ENCODE peak calls at places on chromosomes 3 and 15, in five cellular contexts. One of them, this sample, is unnamed.

GRCh38 chr3:13391308-13391707 is 28.8 kb downstream of the NUP210 start:
- DNase-seq in K562: peak
- DNase-seq in HepG2: no peak
- DNase-seq in SK-N-SH: no peak
- DNase-seq in HEK293T: no peak
- DNase-seq in this sample: no peak

GRCh38 chr15:60865507-60865906 is 363.6 kb downstream of the RORA start:
- DNase-seq in HepG2: no peak
- DNase-seq in HEK293T: no peak
- DNase-seq in K562: no peak
- DNase-seq in SK-N-SH: no peak
- DNase-seq in this sample: no peak

GRCh38 chr3:120101624-120102023 is 7.4 kb upstream of the GSK3B start:
- DNase-seq in SK-N-SH: no peak
- DNase-seq in K562: no peak
- DNase-seq in HepG2: no peak
- DNase-seq in HEK293T: no peak
- DNase-seq in this sample: no peak

GRCh38 chr3:162540421-162540820 is 1043.8 kb downstream of the OTOL1 start:
- DNase-seq in HepG2: no peak
- DNase-seq in K562: no peak
- DNase-seq in HEK293T: no peak
- DNase-seq in SK-N-SH: no peak
- DNase-seq in this sample: no peak

GRCh38 chr15:95375281-95375680 is 955.2 kb upstream of the NR2F2 start:
- DNase-seq in HepG2: no peak
- DNase-seq in K562: no peak
- DNase-seq in HEK293T: no peak
- DNase-seq in SK-N-SH: no peak
- DNase-seq in this sample: no peak

GRCh38 chr3:13623101-13623654 is 74.3 kb downstream of the FBLN2 start:
- DNase-seq in K562: peak
- DNase-seq in HEK293T: no peak
- DNase-seq in HepG2: peak
- DNase-seq in SK-N-SH: peak
- DNase-seq in this sample: no peak

GRCh38 chr3:128296469-128297251 is 143.4 kb downstream of the EEFSEC start:
- DNase-seq in HepG2: no peak
- DNase-seq in HEK293T: no peak
- DNase-seq in SK-N-SH: no peak
- DNase-seq in K562: no peak
- DNase-seq in this sample: no peak

GRCh38 chr3:87435926-87436630 is 159.7 kb upstream of the POU1F1 start:
- DNase-seq in K562: no peak
- DNase-seq in HEK293T: no peak
- DNase-seq in HepG2: no peak
- DNase-seq in SK-N-SH: no peak
- DNase-seq in this sample: no peak

GRCh38 chr15:79922512-79923067 is 25.8 kb upstream of the MTHFS start:
- DNase-seq in K562: no peak
- DNase-seq in HepG2: no peak
- DNase-seq in SK-N-SH: no peak
- DNase-seq in HEK293T: no peak
- DNase-seq in this sample: no peak

GRCh38 chr3:49899815-49900214 is 3.9 kb downstream of the MST1R start:
- DNase-seq in SK-N-SH: peak
- DNase-seq in HepG2: no peak
- DNase-seq in K562: peak
- DNase-seq in HEK293T: peak
- DNase-seq in this sample: no peak

GRCh38 chr3:124887177-124887995 is at the start of gene ITGB5:
- DNase-seq in K562: peak
- DNase-seq in HepG2: peak
- DNase-seq in HEK293T: peak
- DNase-seq in SK-N-SH: peak
- DNase-seq in this sample: no peak

GRCh38 chr3:44454258-44454657 is 23.2 kb downstream of the ZNF445 start:
- DNase-seq in HEK293T: no peak
- DNase-seq in K562: no peak
- DNase-seq in HepG2: no peak
- DNase-seq in SK-N-SH: no peak
- DNase-seq in this sample: no peak

GRCh38 chr3:177358968-177359600 is 161.8 kb upstream of the TBL1XR1 start:
- DNase-seq in SK-N-SH: peak
- DNase-seq in HEK293T: peak
- DNase-seq in K562: peak
- DNase-seq in HepG2: no peak
- DNase-seq in this sample: no peak

GRCh38 chr3:177364236-177364635 is 167.0 kb upstream of the TBL1XR1 start:
- DNase-seq in K562: no peak
- DNase-seq in SK-N-SH: no peak
- DNase-seq in HEK293T: no peak
- DNase-seq in HepG2: no peak
- DNase-seq in this sample: no peak

GRCh38 chr3:177359601-177360357 is 162.5 kb upstream of the TBL1XR1 start:
- DNase-seq in SK-N-SH: peak
- DNase-seq in K562: peak
- DNase-seq in HepG2: peak
- DNase-seq in HEK293T: peak
- DNase-seq in this sample: peak

GRCh38 chr3:177362646-177363045 is 165.4 kb upstream of the TBL1XR1 start:
- DNase-seq in HepG2: no peak
- DNase-seq in HEK293T: no peak
- DNase-seq in SK-N-SH: no peak
- DNase-seq in K562: no peak
- DNase-seq in this sample: no peak

GRCh38 chr3:177361042-177361938 is 164.0 kb upstream of the TBL1XR1 start:
- DNase-seq in HEK293T: no peak
- DNase-seq in HepG2: no peak
- DNase-seq in K562: no peak
- DNase-seq in SK-N-SH: no peak
- DNase-seq in this sample: no peak
- TF ChIP-seq FOXM1 in HEK293T: no peak
- TF ChIP-seq FOXM1 in HepG2: no peak
- TF ChIP-seq FOXM1 in K562: no peak
- TF ChIP-seq FOXM1 in SK-N-SH: no peak
- TF ChIP-seq FOXM1 in this sample: no peak

DNA sequence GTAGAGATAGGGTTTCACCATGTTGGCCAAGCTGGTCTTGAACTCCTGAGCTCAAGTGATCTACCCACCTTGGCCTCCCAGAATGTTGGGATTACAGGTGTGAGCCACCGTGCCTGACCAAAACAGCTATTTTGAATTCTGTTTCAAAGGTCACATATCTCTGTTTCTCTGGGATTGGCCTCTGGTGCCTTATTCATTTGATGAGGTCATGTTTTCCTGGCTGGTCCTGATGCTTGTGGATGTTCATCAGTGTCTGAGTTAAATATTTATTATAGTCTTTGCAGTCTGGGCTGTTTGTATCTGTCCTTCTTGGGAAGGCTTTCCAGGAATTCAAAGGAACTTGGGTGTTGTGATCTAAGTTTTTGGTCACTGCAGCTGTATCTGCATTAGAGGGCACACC is 5.1 kb downstream of the PATL2 start:
- DNase-seq in K562: no peak
- DNase-seq in HepG2: no peak
- DNase-seq in SK-N-SH: no peak
- DNase-seq in HEK293T: no peak
- DNase-seq in this sample: no peak
- TF ChIP-seq FOXM1 in K562: no peak
- TF ChIP-seq FOXM1 in HepG2: no peak
- TF ChIP-seq FOXM1 in SK-N-SH: no peak
- TF ChIP-seq FOXM1 in HEK293T: no peak
- TF ChIP-seq FOXM1 in this sample: no peak

GRCh38 chr3:102229062-102229655 is 205.7 kb upstream of the ZPLD1 start:
- DNase-seq in HepG2: peak
- DNase-seq in SK-N-SH: peak
- DNase-seq in HEK293T: peak
- DNase-seq in K562: peak
- DNase-seq in this sample: peak
- TF ChIP-seq FOXM1 in HepG2: no peak
- TF ChIP-seq FOXM1 in SK-N-SH: no peak
- TF ChIP-seq FOXM1 in HEK293T: no peak
- TF ChIP-seq FOXM1 in K562: no peak
- TF ChIP-seq FOXM1 in this sample: no peak

DNA sequence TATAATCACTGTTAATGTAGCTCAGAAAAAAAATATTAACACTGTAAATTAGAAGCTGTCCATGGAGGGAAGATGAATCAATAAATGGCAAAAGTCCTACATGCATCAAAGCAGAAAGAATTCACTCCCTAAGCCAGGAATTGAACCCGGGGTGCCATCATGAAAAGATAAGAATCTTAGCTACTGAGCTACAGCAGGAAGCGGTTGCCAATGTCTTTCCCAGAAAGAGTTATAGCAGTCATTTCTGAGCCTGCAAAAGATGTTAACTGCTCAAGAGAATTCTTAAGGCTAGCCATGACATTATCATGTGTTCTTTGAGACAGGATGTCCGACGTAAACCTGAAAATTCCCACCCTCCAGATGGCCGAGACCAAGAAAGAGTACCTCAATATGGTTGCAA is 47.4 kb upstream of the MKRN3 start:
- DNase-seq in HEK293T: no peak
- DNase-seq in K562: no peak
- DNase-seq in SK-N-SH: no peak
- DNase-seq in HepG2: no peak
- DNase-seq in this sample: no peak
- TF ChIP-seq FOXM1 in HEK293T: no peak
- TF ChIP-seq FOXM1 in K562: no peak
- TF ChIP-seq FOXM1 in SK-N-SH: no peak
- TF ChIP-seq FOXM1 in HepG2: no peak
- TF ChIP-seq FOXM1 in this sample: no peak

DNA sequence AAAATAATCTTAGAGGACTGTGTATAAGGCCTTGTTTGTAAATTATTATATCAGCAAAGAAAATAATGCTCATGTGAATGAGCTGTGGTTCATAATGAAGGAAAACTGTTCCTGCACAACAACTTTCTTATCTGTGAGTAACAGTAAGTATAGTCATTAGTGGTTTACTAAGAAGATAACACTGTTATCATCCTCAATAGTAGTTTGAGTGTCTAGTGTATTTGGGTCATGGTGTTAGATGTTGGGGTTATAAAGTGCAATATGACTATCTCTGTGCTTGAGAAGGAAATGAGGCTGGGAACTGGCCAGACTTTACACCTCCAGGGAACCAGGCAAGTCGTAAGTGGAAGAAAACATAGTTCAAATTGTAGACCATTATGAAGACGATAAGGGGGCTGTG is 15.6 kb downstream of the VPS8 start:
- DNase-seq in SK-N-SH: no peak
- DNase-seq in K562: peak
- DNase-seq in HepG2: no peak
- DNase-seq in HEK293T: no peak
- DNase-seq in this sample: no peak
- TF ChIP-seq FOXM1 in SK-N-SH: no peak
- TF ChIP-seq FOXM1 in K562: no peak
- TF ChIP-seq FOXM1 in HepG2: no peak
- TF ChIP-seq FOXM1 in HEK293T: no peak
- TF ChIP-seq FOXM1 in this sample: no peak

GRCh38 chr3:16378920-16379319 is 113.9 kb downstream of the OXNAD1 start:
- DNase-seq in HepG2: no peak
- DNase-seq in K562: no peak
- DNase-seq in SK-N-SH: no peak
- DNase-seq in HEK293T: no peak
- DNase-seq in this sample: no peak
- TF ChIP-seq FOXM1 in HepG2: no peak
- TF ChIP-seq FOXM1 in K562: no peak
- TF ChIP-seq FOXM1 in SK-N-SH: no peak
- TF ChIP-seq FOXM1 in HEK293T: no peak
- TF ChIP-seq FOXM1 in this sample: peak

DNA sequence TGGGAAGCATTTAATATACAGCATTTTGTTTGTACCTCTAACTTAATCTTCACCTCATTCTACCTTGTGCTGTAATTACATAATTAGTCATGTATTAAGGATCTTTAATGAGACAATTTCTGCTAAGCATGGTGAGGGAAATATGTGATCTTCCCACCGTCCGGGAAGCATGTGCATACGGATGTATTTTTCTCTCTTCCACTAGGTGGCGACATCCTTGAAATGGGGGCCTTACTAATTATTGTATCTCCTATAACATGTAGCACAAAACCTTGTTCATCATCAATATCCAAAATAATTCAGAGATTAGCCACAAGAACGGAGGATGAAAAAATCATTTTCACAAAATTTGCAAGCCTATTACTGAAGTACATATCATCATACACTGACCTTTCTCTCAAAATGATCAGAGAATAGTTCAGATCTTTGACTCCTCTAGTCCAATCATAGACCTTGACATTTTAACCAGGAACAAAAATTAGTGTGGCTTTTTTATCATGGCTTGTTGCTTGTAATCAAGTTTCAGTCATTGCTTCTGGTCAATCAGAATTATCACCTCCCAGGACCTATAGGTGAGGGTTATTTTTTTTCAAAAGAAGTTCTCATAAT is 148.9 kb upstream of the GBE1 start:
- DNase-seq in K562: peak
- DNase-seq in HepG2: peak
- DNase-seq in HEK293T: peak
- DNase-seq in SK-N-SH: peak
- DNase-seq in this sample: peak
- TF ChIP-seq FOXM1 in K562: no peak
- TF ChIP-seq FOXM1 in HepG2: no peak
- TF ChIP-seq FOXM1 in HEK293T: no peak
- TF ChIP-seq FOXM1 in SK-N-SH: no peak
- TF ChIP-seq FOXM1 in this sample: no peak

GRCh38 chr15:97909291-97909891 is 51.1 kb upstream of the ARRDC4 start:
- DNase-seq in SK-N-SH: peak
- DNase-seq in HepG2: peak
- DNase-seq in K562: peak
- DNase-seq in HEK293T: peak
- DNase-seq in this sample: no peak

GRCh38 chr15:97900006-97900405 is 60.5 kb upstream of the ARRDC4 start:
- DNase-seq in HEK293T: no peak
- DNase-seq in HepG2: no peak
- DNase-seq in SK-N-SH: no peak
- DNase-seq in K562: no peak
- DNase-seq in this sample: no peak

GRCh38 chr15:97902140-97902780 is 58.2 kb upstream of the ARRDC4 start:
- DNase-seq in HepG2: no peak
- DNase-seq in K562: no peak
- DNase-seq in HEK293T: no peak
- DNase-seq in SK-N-SH: no peak
- DNase-seq in this sample: no peak

GRCh38 chr15:97903560-97904195 is 56.8 kb upstream of the ARRDC4 start:
- DNase-seq in HepG2: no peak
- DNase-seq in K562: no peak
- DNase-seq in HEK293T: no peak
- DNase-seq in SK-N-SH: no peak
- DNase-seq in this sample: no peak

GRCh38 chr15:97904196-97904572 is 56.3 kb upstream of the ARRDC4 start:
- DNase-seq in HEK293T: peak
- DNase-seq in SK-N-SH: peak
- DNase-seq in K562: peak
- DNase-seq in HepG2: peak
- DNase-seq in this sample: no peak
- TF ChIP-seq FOXM1 in HEK293T: no peak
- TF ChIP-seq FOXM1 in SK-N-SH: no peak
- TF ChIP-seq FOXM1 in K562: no peak
- TF ChIP-seq FOXM1 in HepG2: no peak
- TF ChIP-seq FOXM1 in this sample: no peak

GRCh38 chr3:84547207-84547606 is 411.6 kb upstream of the CADM2 start:
- DNase-seq in HEK293T: no peak
- DNase-seq in K562: no peak
- DNase-seq in SK-N-SH: no peak
- DNase-seq in HepG2: no peak
- DNase-seq in this sample: no peak

GRCh38 chr3:84547971-84548970 is 410.5 kb upstream of the CADM2 start:
- DNase-seq in K562: no peak
- DNase-seq in HEK293T: peak
- DNase-seq in SK-N-SH: peak
- DNase-seq in HepG2: peak
- DNase-seq in this sample: no peak
- TF ChIP-seq FOXM1 in K562: no peak
- TF ChIP-seq FOXM1 in HEK293T: no peak
- TF ChIP-seq FOXM1 in SK-N-SH: no peak
- TF ChIP-seq FOXM1 in HepG2: no peak
- TF ChIP-seq FOXM1 in this sample: no peak

This sample was measured in GM12878.